ENCODE peak calls at places on chromosomes 16 and 17, in eight cellular contexts. One of them, this sample, is unnamed.

GRCh38 chr16:49649013-49649785 is 206.7 kb downstream of the ZNF423 start:
- DNase-seq in prostate gland: no peak
- DNase-seq in CD8-positive, alpha-beta T cell: no peak
- DNase-seq in mucosa of descending colon: no peak
- DNase-seq in lung: no peak
- DNase-seq in left ventricle myocardium inferior: no peak
- DNase-seq in K562: no peak
- DNase-seq in GM23248: peak; percentile 73
- DNase-seq in this sample: no peak

GRCh38 chr16:1470543-1471251 is 4.1 kb downstream of the CLCN7 start:
- DNase-seq in K562: peak; percentile 68
- DNase-seq in mucosa of descending colon: no peak
- DNase-seq in prostate gland: no peak
- DNase-seq in GM23248: peak; percentile 64
- DNase-seq in left ventricle myocardium inferior: no peak
- DNase-seq in CD8-positive, alpha-beta T cell: no peak
- DNase-seq in lung: peak; percentile 52
- DNase-seq in this sample: no peak

GRCh38 chr16:19894586-19894985 is 9.9 kb upstream of the GPRC5B start:
- DNase-seq in prostate gland: no peak
- DNase-seq in K562: no peak
- DNase-seq in CD8-positive, alpha-beta T cell: no peak
- DNase-seq in lung: no peak
- DNase-seq in GM23248: no peak
- DNase-seq in mucosa of descending colon: no peak
- DNase-seq in left ventricle myocardium inferior: no peak
- DNase-seq in this sample: no peak

GRCh38 chr16:50368410-50369132 is at the start of gene BRD7:
- DNase-seq in lung: no peak
- DNase-seq in mucosa of descending colon: peak; percentile 87
- DNase-seq in K562: peak; percentile 74
- DNase-seq in left ventricle myocardium inferior: peak; percentile 65
- DNase-seq in prostate gland: peak; percentile 38
- DNase-seq in GM23248: peak; percentile 79
- DNase-seq in CD8-positive, alpha-beta T cell: peak; percentile 71
- DNase-seq in this sample: no peak

GRCh38 chr16:30750876-30751465 is 2.7 kb downstream of the PHKG2 start:
- DNase-seq in prostate gland: no peak
- DNase-seq in K562: no peak
- DNase-seq in GM23248: no peak
- DNase-seq in lung: no peak
- DNase-seq in CD8-positive, alpha-beta T cell: no peak
- DNase-seq in left ventricle myocardium inferior: no peak
- DNase-seq in mucosa of descending colon: peak; percentile 22
- DNase-seq in this sample: no peak

GRCh38 chr17:28743243-28744103 is at the start of gene TRAF4:
- DNase-seq in K562: peak; percentile 95
- DNase-seq in CD8-positive, alpha-beta T cell: peak; percentile 67
- DNase-seq in prostate gland: peak; percentile 73
- DNase-seq in left ventricle myocardium inferior: peak; percentile 79
- DNase-seq in mucosa of descending colon: peak; percentile 92
- DNase-seq in lung: peak; percentile 79
- DNase-seq in GM23248: peak; percentile 96
- DNase-seq in this sample: peak; percentile 78

GRCh38 chr17:78993241-78993956 is 13.7 kb upstream of the LGALS3BP start:
- DNase-seq in lung: no peak
- DNase-seq in left ventricle myocardium inferior: no peak
- DNase-seq in mucosa of descending colon: peak; percentile 64
- DNase-seq in prostate gland: no peak
- DNase-seq in K562: peak; percentile 68
- DNase-seq in CD8-positive, alpha-beta T cell: peak; percentile 36
- DNase-seq in GM23248: peak; percentile 60
- DNase-seq in this sample: no peak

GRCh38 chr17:4440690-4441686 is 7.2 kb downstream of the SPNS3 start:
- DNase-seq in K562: peak; percentile 11
- DNase-seq in CD8-positive, alpha-beta T cell: no peak
- DNase-seq in lung: no peak
- DNase-seq in left ventricle myocardium inferior: no peak
- DNase-seq in prostate gland: no peak
- DNase-seq in GM23248: no peak
- DNase-seq in mucosa of descending colon: no peak
- DNase-seq in this sample: no peak

GRCh38 chr16:88419790-88420189 is 33.3 kb upstream of the ZFPM1 start:
- DNase-seq in lung: no peak
- DNase-seq in K562: no peak
- DNase-seq in left ventricle myocardium inferior: no peak
- DNase-seq in mucosa of descending colon: no peak
- DNase-seq in prostate gland: no peak
- DNase-seq in CD8-positive, alpha-beta T cell: no peak
- DNase-seq in GM23248: no peak
- DNase-seq in this sample: no peak

GRCh38 chr16:84530590-84530989 is 26.1 kb upstream of the MEAK7 start:
- DNase-seq in K562: no peak
- DNase-seq in prostate gland: no peak
- DNase-seq in CD8-positive, alpha-beta T cell: no peak
- DNase-seq in left ventricle myocardium inferior: no peak
- DNase-seq in lung: no peak
- DNase-seq in GM23248: no peak
- DNase-seq in mucosa of descending colon: peak; percentile 9
- DNase-seq in this sample: no peak

GRCh38 chr16:19167710-19168172 is 299 bp upstream of the SYT17 start:
- DNase-seq in left ventricle myocardium inferior: peak; percentile 67
- DNase-seq in prostate gland: peak; percentile 71
- DNase-seq in GM23248: peak; percentile 83
- DNase-seq in lung: peak; percentile 72
- DNase-seq in mucosa of descending colon: peak; percentile 89
- DNase-seq in K562: peak; percentile 66
- DNase-seq in CD8-positive, alpha-beta T cell: no peak
- DNase-seq in this sample: no peak

GRCh38 chr16:74950511-74950910 is 34.4 kb downstream of the WDR59 start:
- DNase-seq in lung: no peak
- DNase-seq in CD8-positive, alpha-beta T cell: no peak
- DNase-seq in mucosa of descending colon: no peak
- DNase-seq in K562: no peak
- DNase-seq in GM23248: no peak
- DNase-seq in left ventricle myocardium inferior: no peak
- DNase-seq in prostate gland: no peak
- DNase-seq in this sample: no peak

GRCh38 chr16:68015681-68016080 is at the start of gene DPEP2NB:
- DNase-seq in CD8-positive, alpha-beta T cell: no peak
- DNase-seq in mucosa of descending colon: no peak
- DNase-seq in left ventricle myocardium inferior: no peak
- DNase-seq in lung: no peak
- DNase-seq in prostate gland: no peak
- DNase-seq in GM23248: no peak
- DNase-seq in K562: no peak
- DNase-seq in this sample: no peak

GRCh38 chr16:23362460-23363317 is 60.6 kb downstream of the SCNN1B start:
- DNase-seq in K562: no peak
- DNase-seq in lung: peak; percentile 89
- DNase-seq in GM23248: no peak
- DNase-seq in prostate gland: peak; percentile 95
- DNase-seq in mucosa of descending colon: peak; percentile 86
- DNase-seq in CD8-positive, alpha-beta T cell: no peak
- DNase-seq in left ventricle myocardium inferior: no peak
- DNase-seq in this sample: no peak

GRCh38 chr16:83929811-83930555 is 23.1 kb upstream of the OSGIN1 start:
- DNase-seq in K562: no peak
- DNase-seq in CD8-positive, alpha-beta T cell: no peak
- DNase-seq in GM23248: no peak
- DNase-seq in left ventricle myocardium inferior: no peak
- DNase-seq in lung: no peak
- DNase-seq in mucosa of descending colon: no peak
- DNase-seq in prostate gland: no peak
- DNase-seq in this sample: no peak

GRCh38 chr16:89373355-89374110 is 116.8 kb downstream of the ANKRD11 start:
- DNase-seq in CD8-positive, alpha-beta T cell: no peak
- DNase-seq in mucosa of descending colon: no peak
- DNase-seq in K562: no peak
- DNase-seq in left ventricle myocardium inferior: no peak
- DNase-seq in prostate gland: no peak
- DNase-seq in GM23248: no peak
- DNase-seq in lung: no peak
- DNase-seq in this sample: peak; percentile 27

GRCh38 chr17:28967240-28968135 is 16.2 kb upstream of the PHF12 start:
- DNase-seq in GM23248: no peak
- DNase-seq in CD8-positive, alpha-beta T cell: no peak
- DNase-seq in mucosa of descending colon: no peak
- DNase-seq in left ventricle myocardium inferior: no peak
- DNase-seq in prostate gland: no peak
- DNase-seq in lung: no peak
- DNase-seq in K562: no peak
- DNase-seq in this sample: no peak

GRCh38 chr17:82787081-82787848 is 35.4 kb downstream of the TBCD start:
- DNase-seq in K562: no peak
- DNase-seq in GM23248: peak; percentile 98
- DNase-seq in CD8-positive, alpha-beta T cell: no peak
- DNase-seq in mucosa of descending colon: no peak
- DNase-seq in lung: no peak
- DNase-seq in prostate gland: peak; percentile 69
- DNase-seq in left ventricle myocardium inferior: no peak
- DNase-seq in this sample: peak; percentile 80

GRCh38 chr16:81542609-81543570 is 98.3 kb downstream of the CMIP start:
- DNase-seq in K562: no peak
- DNase-seq in left ventricle myocardium inferior: no peak
- DNase-seq in prostate gland: no peak
- DNase-seq in CD8-positive, alpha-beta T cell: no peak
- DNase-seq in lung: no peak
- DNase-seq in mucosa of descending colon: no peak
- DNase-seq in GM23248: no peak
- DNase-seq in this sample: no peak

GRCh38 chr17:14856156-14856555 is 409.0 kb downstream of the PMP22 start:
- DNase-seq in CD8-positive, alpha-beta T cell: no peak
- DNase-seq in mucosa of descending colon: no peak
- DNase-seq in K562: no peak
- DNase-seq in GM23248: no peak
- DNase-seq in lung: no peak
- DNase-seq in prostate gland: no peak
- DNase-seq in left ventricle myocardium inferior: no peak
- DNase-seq in this sample: no peak

GRCh38 chr17:35433075-35433894 is 985 bp upstream of the SLFN12 start:
- DNase-seq in prostate gland: peak; percentile 72
- DNase-seq in CD8-positive, alpha-beta T cell: peak; percentile 54
- DNase-seq in K562: peak; percentile 72
- DNase-seq in GM23248: peak; percentile 98
- DNase-seq in mucosa of descending colon: peak; percentile 34
- DNase-seq in lung: peak; percentile 87
- DNase-seq in left ventricle myocardium inferior: peak; percentile 56
- DNase-seq in this sample: peak; percentile 98

GRCh38 chr17:35428229-35428628 is 4.1 kb downstream of the SLFN12 start:
- DNase-seq in prostate gland: no peak
- DNase-seq in CD8-positive, alpha-beta T cell: no peak
- DNase-seq in lung: no peak
- DNase-seq in K562: no peak
- DNase-seq in mucosa of descending colon: no peak
- DNase-seq in left ventricle myocardium inferior: no peak
- DNase-seq in GM23248: no peak
- DNase-seq in this sample: no peak

GRCh38 chr17:35429702-35430101 is 2.6 kb downstream of the SLFN12 start:
- DNase-seq in K562: no peak
- DNase-seq in mucosa of descending colon: no peak
- DNase-seq in lung: no peak
- DNase-seq in CD8-positive, alpha-beta T cell: no peak
- DNase-seq in left ventricle myocardium inferior: no peak
- DNase-seq in GM23248: no peak
- DNase-seq in prostate gland: no peak
- DNase-seq in this sample: no peak

GRCh38 chr17:35432176-35433074 is at the start of gene SLFN12:
- DNase-seq in mucosa of descending colon: peak; percentile 29
- DNase-seq in CD8-positive, alpha-beta T cell: peak; percentile 29
- DNase-seq in prostate gland: no peak
- DNase-seq in K562: no peak
- DNase-seq in GM23248: peak; percentile 94
- DNase-seq in left ventricle myocardium inferior: peak; percentile 45
- DNase-seq in lung: peak; percentile 79
- DNase-seq in this sample: peak; percentile 88
- H3K4me3 ChIP-seq in mucosa of descending colon: peak within 1 kb of the TSS; percentile 17
- H3K4me3 ChIP-seq in CD8-positive, alpha-beta T cell: peak within 1 kb of the TSS; percentile 91
- H3K4me3 ChIP-seq in prostate gland: peak within 1 kb of the TSS; percentile 34
- H3K4me3 ChIP-seq in K562: no peak within 1 kb of the TSS
- H3K4me3 ChIP-seq in GM23248: peak within 1 kb of the TSS; percentile 83
- H3K4me3 ChIP-seq in left ventricle myocardium inferior: peak within 1 kb of the TSS; percentile 70
- H3K4me3 ChIP-seq in lung: peak within 1 kb of the TSS; percentile 62
- H3K4me3 ChIP-seq in this sample: peak within 1 kb of the TSS; percentile 85

GRCh38 chr17:57911834-57912673 is 43.2 kb downstream of the CUEDC1 start:
- DNase-seq in CD8-positive, alpha-beta T cell: no peak
- DNase-seq in GM23248: peak; percentile 44
- DNase-seq in lung: peak; percentile 88
- DNase-seq in left ventricle myocardium inferior: peak; percentile 94
- DNase-seq in prostate gland: peak; percentile 96
- DNase-seq in K562: no peak
- DNase-seq in mucosa of descending colon: peak; percentile 92
- DNase-seq in this sample: no peak
- H3K4me3 ChIP-seq in CD8-positive, alpha-beta T cell: no peak overlapping the region
- H3K4me3 ChIP-seq in GM23248: no peak overlapping the region
- H3K4me3 ChIP-seq in lung: no peak overlapping the region
- H3K4me3 ChIP-seq in left ventricle myocardium inferior: peak overlapping the region; percentile 43
- H3K4me3 ChIP-seq in prostate gland: no peak overlapping the region
- H3K4me3 ChIP-seq in K562: no peak overlapping the region
- H3K4me3 ChIP-seq in mucosa of descending colon: no peak overlapping the region
- H3K4me3 ChIP-seq in this sample: no peak overlapping the region

GRCh38 chr17:54901230-54901847 is 687 bp downstream of the TOM1L1 start:
- DNase-seq in GM23248: peak; percentile 71
- DNase-seq in CD8-positive, alpha-beta T cell: no peak
- DNase-seq in left ventricle myocardium inferior: no peak
- DNase-seq in prostate gland: no peak
- DNase-seq in mucosa of descending colon: peak; percentile 28
- DNase-seq in K562: no peak
- DNase-seq in lung: peak; percentile 35
- DNase-seq in this sample: peak; percentile 17
- H3K4me3 ChIP-seq in GM23248: peak overlapping the region; percentile 73
- H3K4me3 ChIP-seq in CD8-positive, alpha-beta T cell: no peak overlapping the region
- H3K4me3 ChIP-seq in left ventricle myocardium inferior: peak overlapping the region; percentile 74
- H3K4me3 ChIP-seq in prostate gland: peak overlapping the region; percentile 50
- H3K4me3 ChIP-seq in mucosa of descending colon: peak overlapping the region; percentile 40
- H3K4me3 ChIP-seq in K562: peak overlapping the region; percentile 69
- H3K4me3 ChIP-seq in lung: peak overlapping the region; percentile 61
- H3K4me3 ChIP-seq in this sample: peak overlapping the region; percentile 90

GRCh38 chr17:81309140-81309858 is 14.2 kb upstream of the SLC38A10 start:
- DNase-seq in CD8-positive, alpha-beta T cell: no peak
- DNase-seq in GM23248: peak; percentile 88
- DNase-seq in left ventricle myocardium inferior: peak; percentile 93
- DNase-seq in mucosa of descending colon: peak; percentile 96
- DNase-seq in lung: peak; percentile 93
- DNase-seq in K562: peak; percentile 95
- DNase-seq in prostate gland: peak; percentile 53
- DNase-seq in this sample: no peak
- H3K4me3 ChIP-seq in CD8-positive, alpha-beta T cell: no peak overlapping the region
- H3K4me3 ChIP-seq in GM23248: peak overlapping the region; percentile 28
- H3K4me3 ChIP-seq in left ventricle myocardium inferior: peak overlapping the region; percentile 62
- H3K4me3 ChIP-seq in mucosa of descending colon: peak overlapping the region; percentile 20
- H3K4me3 ChIP-seq in lung: no peak overlapping the region
- H3K4me3 ChIP-seq in K562: peak overlapping the region; percentile 42
- H3K4me3 ChIP-seq in prostate gland: no peak overlapping the region
- H3K4me3 ChIP-seq in this sample: peak overlapping the region; percentile 8

DNA sequence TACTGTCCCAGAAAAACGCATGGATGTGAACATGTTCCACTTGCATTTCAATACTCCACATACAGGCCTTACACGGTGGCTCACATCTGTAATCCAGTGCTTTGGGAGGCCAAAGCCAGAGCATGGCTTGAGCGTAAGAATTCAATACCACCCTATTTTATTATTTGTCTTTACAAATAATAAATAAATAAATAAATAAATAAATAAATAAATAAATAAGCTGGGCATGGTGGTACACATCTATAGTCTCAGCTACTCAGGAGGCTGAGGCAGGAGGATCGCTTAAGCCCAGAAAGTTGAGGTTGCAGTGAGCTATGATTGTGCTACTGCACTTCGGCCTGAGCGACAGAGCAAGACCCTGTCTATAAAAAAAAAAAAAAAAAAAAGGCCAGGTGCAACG is 53.9 kb downstream of the PLXDC1 start:
- DNase-seq in CD8-positive, alpha-beta T cell: no peak
- DNase-seq in mucosa of descending colon: no peak
- DNase-seq in GM23248: no peak
- DNase-seq in lung: no peak
- DNase-seq in prostate gland: no peak
- DNase-seq in left ventricle myocardium inferior: no peak
- DNase-seq in K562: no peak
- DNase-seq in this sample: no peak
- H3K4me3 ChIP-seq in CD8-positive, alpha-beta T cell: no peak overlapping the region
- H3K4me3 ChIP-seq in mucosa of descending colon: no peak overlapping the region
- H3K4me3 ChIP-seq in GM23248: no peak overlapping the region
- H3K4me3 ChIP-seq in lung: no peak overlapping the region
- H3K4me3 ChIP-seq in prostate gland: no peak overlapping the region
- H3K4me3 ChIP-seq in left ventricle myocardium inferior: no peak overlapping the region
- H3K4me3 ChIP-seq in K562: no peak overlapping the region
- H3K4me3 ChIP-seq in this sample: no peak overlapping the region

This sample was measured in AG09309.